ENCODE peak calls at places on chromosome 7, in four cellular contexts. One of them, this sample, is unnamed.

GRCh38 chr7:44218418-44219201 is 17.8 kb downstream of the YKT6 start:
- DNase-seq in GM12865: no peak
- DNase-seq in IMR-90: no peak
- DNase-seq in right atrium auricular region: no peak
- DNase-seq in this sample: no peak

GRCh38 chr7:139092090-139092796 is 17.3 kb downstream of the ZC3HAV1 start:
- DNase-seq in GM12865: no peak
- DNase-seq in IMR-90: no peak
- DNase-seq in right atrium auricular region: no peak
- DNase-seq in this sample: no peak

GRCh38 chr7:69687739-69688431 is 89.6 kb downstream of the AUTS2 start:
- DNase-seq in GM12865: no peak
- DNase-seq in IMR-90: no peak
- DNase-seq in right atrium auricular region: no peak
- DNase-seq in this sample: no peak

GRCh38 chr7:120218702-120219101 is 54.3 kb upstream of the KCND2 start:
- DNase-seq in GM12865: no peak
- DNase-seq in IMR-90: peak; percentile 22
- DNase-seq in right atrium auricular region: no peak
- DNase-seq in this sample: no peak

GRCh38 chr7:132899833-132900232 is 182.1 kb downstream of the CHCHD3 start:
- DNase-seq in GM12865: no peak
- DNase-seq in IMR-90: no peak
- DNase-seq in right atrium auricular region: no peak
- DNase-seq in this sample: no peak

GRCh38 chr7:137992042-137992737 is 9.7 kb downstream of the CREB3L2 start:
- DNase-seq in GM12865: no peak
- DNase-seq in IMR-90: peak; percentile 97
- DNase-seq in right atrium auricular region: no peak
- DNase-seq in this sample: no peak

GRCh38 chr7:117176311-117176710 is 146.5 kb downstream of the WNT2 start:
- DNase-seq in GM12865: no peak
- DNase-seq in IMR-90: no peak
- DNase-seq in right atrium auricular region: no peak
- DNase-seq in this sample: no peak

GRCh38 chr7:54802841-54803240 is 43.8 kb upstream of the SEC61G start:
- DNase-seq in GM12865: peak; percentile 44
- DNase-seq in IMR-90: peak; percentile 63
- DNase-seq in right atrium auricular region: no peak
- DNase-seq in this sample: no peak

GRCh38 chr7:55939514-55940123 is 12.1 kb upstream of the MRPS17 start:
- DNase-seq in GM12865: no peak
- DNase-seq in IMR-90: no peak
- DNase-seq in right atrium auricular region: no peak
- DNase-seq in this sample: no peak

GRCh38 chr7:178444-178843 is 13.9 kb upstream of the FAM20C start:
- DNase-seq in GM12865: no peak
- DNase-seq in IMR-90: no peak
- DNase-seq in right atrium auricular region: no peak
- DNase-seq in this sample: no peak

GRCh38 chr7:4878336-4879335 is 4.9 kb downstream of the RADIL start:
- DNase-seq in GM12865: no peak
- DNase-seq in IMR-90: no peak
- DNase-seq in right atrium auricular region: no peak
- DNase-seq in this sample: no peak

GRCh38 chr7:490461-491291 is 29.0 kb downstream of the PDGFA start:
- DNase-seq in GM12865: peak; percentile 49
- DNase-seq in IMR-90: no peak
- DNase-seq in right atrium auricular region: no peak
- DNase-seq in this sample: no peak

GRCh38 chr7:156514851-156515250 is 125.7 kb upstream of the RNF32 start:
- DNase-seq in GM12865: no peak
- DNase-seq in IMR-90: no peak
- DNase-seq in right atrium auricular region: no peak
- DNase-seq in this sample: no peak

GRCh38 chr7:92930404-92930803 is 94.0 kb upstream of the CDK6 start:
- DNase-seq in GM12865: no peak
- DNase-seq in IMR-90: no peak
- DNase-seq in right atrium auricular region: no peak
- DNase-seq in this sample: no peak

GRCh38 chr7:29921404-29922010 is 68.1 kb downstream of the SCRN1 start:
- DNase-seq in GM12865: peak; percentile 74
- DNase-seq in IMR-90: peak; percentile 57
- DNase-seq in right atrium auricular region: no peak
- DNase-seq in this sample: no peak

GRCh38 chr7:78683566-78683965 is 769.9 kb downstream of the MAGI2 start:
- DNase-seq in GM12865: no peak
- DNase-seq in IMR-90: no peak
- DNase-seq in right atrium auricular region: no peak
- DNase-seq in this sample: no peak

GRCh38 chr7:22061781-22062180 is 116.1 kb upstream of the CDCA7L start:
- DNase-seq in GM12865: no peak
- DNase-seq in IMR-90: no peak
- DNase-seq in right atrium auricular region: no peak
- DNase-seq in this sample: no peak

GRCh38 chr7:100679129-100679926 is 5.8 kb downstream of the GNB2 start:
- DNase-seq in GM12865: no peak
- DNase-seq in IMR-90: no peak
- DNase-seq in right atrium auricular region: no peak
- DNase-seq in this sample: peak; percentile 22

GRCh38 chr7:154304740-154305679 is 252.8 kb downstream of the DPP6 start:
- DNase-seq in GM12865: no peak
- DNase-seq in IMR-90: no peak
- DNase-seq in right atrium auricular region: no peak
- DNase-seq in this sample: no peak

GRCh38 chr7:77209479-77210139 is 10.0 kb upstream of the FGL2 start:
- DNase-seq in GM12865: peak; percentile 18
- DNase-seq in IMR-90: no peak
- DNase-seq in right atrium auricular region: no peak
- DNase-seq in this sample: no peak

GRCh38 chr7:69656890-69657289 is 58.6 kb downstream of the AUTS2 start:
- DNase-seq in GM12865: no peak
- DNase-seq in IMR-90: no peak
- DNase-seq in right atrium auricular region: peak; percentile 71
- DNase-seq in this sample: no peak

GRCh38 chr7:48708635-48709034 is 215.7 kb upstream of the CDC14C start:
- DNase-seq in GM12865: no peak
- DNase-seq in IMR-90: no peak
- DNase-seq in right atrium auricular region: no peak
- DNase-seq in this sample: no peak
- TF ChIP-seq CTCF in GM12865: no peak
- TF ChIP-seq CTCF in IMR-90: no peak
- TF ChIP-seq CTCF in right atrium auricular region: no peak
- TF ChIP-seq CTCF in this sample: no peak

GRCh38 chr7:23356726-23357125 is 57.6 kb downstream of the MALSU1 start:
- DNase-seq in GM12865: peak; percentile 20
- DNase-seq in IMR-90: no peak
- DNase-seq in right atrium auricular region: no peak
- DNase-seq in this sample: no peak
- TF ChIP-seq CTCF in GM12865: no peak
- TF ChIP-seq CTCF in IMR-90: no peak
- TF ChIP-seq CTCF in right atrium auricular region: no peak
- TF ChIP-seq CTCF in this sample: no peak

DNA sequence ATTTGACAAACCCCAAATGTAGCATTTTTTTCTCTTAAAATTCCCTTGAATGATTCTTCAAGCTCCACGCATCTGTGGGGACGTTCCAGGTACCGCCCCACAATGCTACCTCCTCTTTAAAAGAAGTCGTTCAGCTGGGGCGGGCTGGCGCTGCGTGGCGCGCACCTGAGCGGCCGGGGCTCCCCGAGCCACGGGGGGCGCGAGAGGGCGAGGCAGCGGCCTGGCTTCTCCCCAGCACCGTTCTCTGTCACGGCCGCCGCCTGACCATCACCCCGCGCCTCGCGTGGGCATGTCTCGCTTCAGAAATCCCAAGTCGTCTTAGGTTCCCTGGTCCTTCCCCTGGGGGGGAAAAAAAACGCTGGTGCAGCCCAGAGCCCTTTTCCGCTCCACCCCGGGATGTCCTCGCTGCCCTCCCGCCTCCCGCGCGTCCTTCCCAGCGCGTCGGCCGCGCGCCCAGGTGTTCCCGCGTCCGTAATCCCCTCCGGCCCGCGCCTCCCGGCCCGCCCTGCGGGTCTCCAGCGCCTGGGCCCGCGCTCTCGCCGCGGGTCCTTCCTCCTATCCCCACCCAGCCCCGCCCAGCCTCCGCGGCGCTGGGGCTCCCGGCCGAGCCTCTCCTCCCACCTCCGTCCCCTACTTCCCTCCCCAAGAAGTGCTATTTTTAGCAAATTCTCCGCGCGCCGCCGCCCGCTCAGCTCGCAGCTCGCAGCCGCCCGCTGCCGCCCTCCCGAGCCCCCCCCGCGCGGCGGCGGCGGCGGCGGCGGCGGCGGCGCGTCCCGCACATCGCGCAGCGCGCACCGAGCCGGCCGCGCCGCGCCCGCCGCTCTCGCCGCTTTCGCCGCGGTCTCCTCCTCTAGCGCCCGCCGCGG is 58.8 kb upstream of the PRPS1L1 start:
- DNase-seq in GM12865: peak; percentile 3
- DNase-seq in IMR-90: no peak
- DNase-seq in right atrium auricular region: no peak
- DNase-seq in this sample: no peak
- TF ChIP-seq CTCF in GM12865: no peak
- TF ChIP-seq CTCF in IMR-90: no peak
- TF ChIP-seq CTCF in right atrium auricular region: no peak
- TF ChIP-seq CTCF in this sample: no peak

GRCh38 chr7:39926111-39926510 is 23.9 kb upstream of the CDK13 start:
- DNase-seq in GM12865: no peak
- DNase-seq in IMR-90: no peak
- DNase-seq in right atrium auricular region: no peak
- DNase-seq in this sample: no peak

GRCh38 chr7:39923086-39923485 is 27.0 kb upstream of the CDK13 start:
- DNase-seq in GM12865: no peak
- DNase-seq in IMR-90: no peak
- DNase-seq in right atrium auricular region: no peak
- DNase-seq in this sample: no peak

GRCh38 chr7:39922580-39922979 is 27.5 kb upstream of the CDK13 start:
- DNase-seq in GM12865: no peak
- DNase-seq in IMR-90: no peak
- DNase-seq in right atrium auricular region: no peak
- DNase-seq in this sample: no peak

GRCh38 chr7:39921505-39922250 is 28.4 kb upstream of the CDK13 start:
- DNase-seq in GM12865: no peak
- DNase-seq in IMR-90: no peak
- DNase-seq in right atrium auricular region: no peak
- DNase-seq in this sample: no peak

GRCh38 chr7:39924122-39924521 is 25.9 kb upstream of the CDK13 start:
- DNase-seq in GM12865: no peak
- DNase-seq in IMR-90: no peak
- DNase-seq in right atrium auricular region: no peak
- DNase-seq in this sample: no peak
- TF ChIP-seq CTCF in GM12865: no peak
- TF ChIP-seq CTCF in IMR-90: no peak
- TF ChIP-seq CTCF in right atrium auricular region: no peak
- TF ChIP-seq CTCF in this sample: no peak

This sample was measured in D721Med.